ENCODE peak calls at places on chromosome 22, in four cellular contexts. One of them, this sample, is unnamed.

GRCh38 chr22:22576244-22576988 is 17.4 kb upstream of the PRAME start:
- DNase-seq in iPS-NIHi11: peak
- DNase-seq in fibroblast of lung: peak
- DNase-seq in right atrium auricular region: no peak
- DNase-seq in this sample: peak

GRCh38 chr22:46051646-46052045 is 74.7 kb upstream of the WNT7B start:
- DNase-seq in fibroblast of lung: no peak
- DNase-seq in right atrium auricular region: no peak
- DNase-seq in iPS-NIHi11: no peak
- DNase-seq in this sample: no peak

GRCh38 chr22:37117092-37117491 is 7.6 kb upstream of the TMPRSS6 start:
- DNase-seq in iPS-NIHi11: no peak
- DNase-seq in fibroblast of lung: no peak
- DNase-seq in right atrium auricular region: no peak
- DNase-seq in this sample: no peak

GRCh38 chr22:17063372-17064106 is 21.3 kb upstream of the IL17RA start:
- DNase-seq in fibroblast of lung: no peak
- DNase-seq in right atrium auricular region: no peak
- DNase-seq in iPS-NIHi11: no peak
- DNase-seq in this sample: no peak

GRCh38 chr22:49685686-49686085 is 142.0 kb downstream of the BRD1 start:
- DNase-seq in iPS-NIHi11: no peak
- DNase-seq in right atrium auricular region: peak
- DNase-seq in fibroblast of lung: no peak
- DNase-seq in this sample: no peak

GRCh38 chr22:29344137-29344536 is 28.6 kb upstream of the RASL10A start:
- DNase-seq in fibroblast of lung: peak
- DNase-seq in iPS-NIHi11: peak
- DNase-seq in right atrium auricular region: no peak
- DNase-seq in this sample: no peak

GRCh38 chr22:47146391-47146790 is 383.9 kb downstream of the TBC1D22A start:
- DNase-seq in right atrium auricular region: no peak
- DNase-seq in fibroblast of lung: no peak
- DNase-seq in iPS-NIHi11: no peak
- DNase-seq in this sample: no peak

GRCh38 chr22:23904855-23905254 is 10.7 kb downstream of the MIF start:
- DNase-seq in right atrium auricular region: no peak
- DNase-seq in iPS-NIHi11: no peak
- DNase-seq in fibroblast of lung: no peak
- DNase-seq in this sample: no peak

GRCh38 chr22:32661296-32661695 is 140.2 kb upstream of the TIMP3 start:
- DNase-seq in right atrium auricular region: peak
- DNase-seq in fibroblast of lung: peak
- DNase-seq in iPS-NIHi11: no peak
- DNase-seq in this sample: no peak

GRCh38 chr22:24965822-24966626 is 13.5 kb downstream of the KIAA1671 start:
- DNase-seq in right atrium auricular region: no peak
- DNase-seq in fibroblast of lung: no peak
- DNase-seq in iPS-NIHi11: no peak
- DNase-seq in this sample: no peak

GRCh38 chr22:50677493-50678217 is 5.0 kb downstream of the SHANK3 start:
- DNase-seq in iPS-NIHi11: peak
- DNase-seq in right atrium auricular region: no peak
- DNase-seq in fibroblast of lung: no peak
- DNase-seq in this sample: no peak

GRCh38 chr22:41757507-41757906 is 43.0 kb upstream of the CCDC134 start:
- DNase-seq in right atrium auricular region: no peak
- DNase-seq in fibroblast of lung: no peak
- DNase-seq in iPS-NIHi11: no peak
- DNase-seq in this sample: no peak

GRCh38 chr22:29030618-29031235 is 30.9 kb downstream of the C22orf31 start:
- DNase-seq in iPS-NIHi11: peak
- DNase-seq in fibroblast of lung: peak
- DNase-seq in right atrium auricular region: peak
- DNase-seq in this sample: peak

GRCh38 chr22:32076726-32077550 is 33.9 kb downstream of the SLC5A1 start:
- DNase-seq in iPS-NIHi11: no peak
- DNase-seq in fibroblast of lung: no peak
- DNase-seq in right atrium auricular region: no peak
- DNase-seq in this sample: no peak

This sample was measured in neural progenitor cell.